ENCODE peak calls at places on chromosomes 7 and 10, in eight cellular contexts. N is GM23338, A is fibroblast of lung, K is upper lobe of right lung, M is SJSA1, E is psoas muscle, U is transverse colon, Q is tibial artery. F is an unnamed sample.

GRCh38 chr10:115963848-115964247 is 309.2 kb downstream of the GFRA1 start:
- DNase-seq in N (peak), A (peak), K (no peak), M (no peak), E (no peak), U (no peak), Q (no peak), F (no peak)

GRCh38 chr10:71220689-71221540 is 8.5 kb downstream of the UNC5B start:
- DNase-seq in N (no peak), A (no peak), K (peak), M (no peak), E (no peak), U (no peak), Q (peak), F (no peak)

GRCh38 chr10:84289521-84290200 is 38.7 kb upstream of the CCSER2 start:
- DNase-seq in N (no peak), A (no peak), K (no peak), M (no peak), E (no peak), U (no peak), Q (no peak), F (no peak)

GRCh38 chr7:4189151-4189570 is 492.9 kb upstream of the FOXK1 start:
- DNase-seq in N (no peak), A (peak), K (no peak), M (no peak), E (peak), U (peak), Q (peak), F (peak)

GRCh38 chr7:105992888-105993287 is 29.8 kb downstream of the CDHR3 start:
- DNase-seq in N (no peak), A (no peak), K (no peak), M (no peak), E (no peak), U (no peak), Q (peak), F (no peak)

GRCh38 chr10:4372601-4373000 is 453.4 kb upstream of the AKR1E2 start:
- DNase-seq in N (no peak), A (peak), K (no peak), M (peak), E (no peak), U (no peak), Q (no peak), F (no peak)

GRCh38 chr7:126696639-126697038 is 556.1 kb downstream of the GRM8 start:
- DNase-seq in N (no peak), A (no peak), K (no peak), M (no peak), E (no peak), U (no peak), Q (no peak), F (no peak)

GRCh38 chr10:112838784-112839481 is 111.1 kb upstream of the TCF7L2 start:
- DNase-seq in N (peak), A (no peak), K (no peak), M (no peak), E (no peak), U (no peak), Q (no peak), F (no peak)

GRCh38 chr7:1977059-1977875 is 255.5 kb downstream of the MAD1L1 start:
- DNase-seq in N (no peak), A (no peak), K (peak), M (no peak), E (no peak), U (no peak), Q (peak), F (no peak)

GRCh38 chr10:119349937-119350513 is 142.7 kb downstream of the GRK5 start:
- DNase-seq in N (no peak), A (no peak), K (peak), M (no peak), E (no peak), U (no peak), Q (no peak), F (no peak)

GRCh38 chr10:119349341-119349740 is 142.0 kb downstream of the GRK5 start:
- DNase-seq in N (no peak), A (no peak), K (peak), M (no peak), E (no peak), U (no peak), Q (no peak), F (no peak)

GRCh38 chr10:119352042-119352441 is 144.7 kb downstream of the GRK5 start:
- DNase-seq in N (no peak), A (no peak), K (no peak), M (no peak), E (no peak), U (no peak), Q (no peak), F (no peak)

GRCh38 chr10:119348516-119349240 is 141.3 kb downstream of the GRK5 start:
- DNase-seq in N (no peak), A (peak), K (peak), M (no peak), E (peak), U (no peak), Q (no peak), F (no peak)

DNA sequence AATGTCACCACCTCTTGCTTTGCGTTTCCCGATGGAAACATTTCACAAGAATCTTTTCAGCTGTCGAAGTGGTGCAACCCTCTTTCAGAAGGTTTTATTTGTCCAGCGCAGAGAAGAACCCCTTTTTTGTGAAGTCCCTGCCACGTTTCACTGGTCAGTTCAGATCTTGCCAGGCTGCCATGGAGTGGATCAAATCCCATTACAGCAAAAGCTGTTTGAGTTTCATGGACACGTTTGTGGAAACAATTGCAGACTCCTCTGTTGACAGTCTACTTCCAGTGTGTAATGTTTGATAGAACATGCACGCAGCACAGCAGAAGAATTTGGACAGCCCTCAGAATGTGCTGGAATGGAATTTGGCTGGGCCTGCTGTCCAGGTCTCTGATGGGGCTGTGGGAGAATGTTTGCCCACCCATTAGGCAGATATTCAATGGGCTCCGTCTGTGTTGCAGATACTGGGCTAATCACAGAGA is 143.2 kb downstream of the GRK5 start:
- DNase-seq in N (no peak), A (peak), K (peak), M (no peak), E (no peak), U (no peak), Q (no peak), F (no peak)
- H3K27ac ChIP-seq in N (no peak), A (peak), K (peak), M (no peak), E (no peak), U (no peak), Q (peak), F (no peak)

GRCh38 chr7:158244430-158244829 is 343.2 kb downstream of the PTPRN2 start:
- DNase-seq in N (no peak), A (no peak), K (no peak), M (no peak), E (no peak), U (no peak), Q (no peak), F (no peak)
- H3K27ac ChIP-seq in N (no peak), A (no peak), K (no peak), M (no peak), E (no peak), U (no peak), Q (no peak), F (no peak)

GRCh38 chr10:17001297-17001744 is 128.3 kb downstream of the CUBN start:
- DNase-seq in N (no peak), A (peak), K (no peak), M (no peak), E (peak), U (no peak), Q (peak), F (no peak)
- H3K27ac ChIP-seq in N (no peak), A (peak), K (peak), M (no peak), E (peak), U (peak), Q (peak), F (no peak)

DNA sequence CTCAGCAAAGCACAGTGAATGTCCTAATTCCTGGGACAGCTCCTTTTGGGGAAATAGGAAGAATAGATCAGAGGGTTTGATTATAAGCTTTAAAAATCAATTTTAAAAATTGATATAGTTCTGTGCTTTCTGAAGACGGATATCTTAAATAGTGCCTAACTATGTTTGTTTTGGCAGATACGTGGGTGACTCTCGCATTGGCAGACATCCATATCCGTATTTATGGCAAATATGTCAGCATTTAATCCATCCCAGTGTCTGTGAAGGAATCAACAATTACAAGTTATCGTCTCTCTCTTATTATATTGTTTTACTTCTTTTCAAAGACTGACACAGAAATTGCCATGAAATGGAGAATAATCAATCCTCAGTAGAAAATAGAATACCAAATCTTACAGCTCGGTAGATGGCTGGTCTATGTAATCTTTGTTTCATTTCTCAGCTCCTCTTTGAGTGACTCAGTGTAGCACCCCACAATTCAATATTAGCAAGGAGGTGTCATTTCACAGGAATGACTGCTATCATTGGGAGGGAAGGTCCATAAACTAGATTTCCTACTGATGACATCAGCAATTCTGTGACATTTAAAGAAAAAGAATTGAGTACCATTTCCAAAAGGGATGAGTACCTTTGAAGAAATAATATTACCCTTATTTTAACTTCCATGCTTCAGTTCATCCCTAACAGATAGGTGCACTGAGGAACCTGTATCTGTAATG is 186.4 kb upstream of the NFE2L3 start:
- DNase-seq in N (no peak), A (no peak), K (no peak), M (no peak), E (no peak), U (no peak), Q (no peak), F (no peak)
- H3K27ac ChIP-seq in N (no peak), A (no peak), K (no peak), M (no peak), E (no peak), U (no peak), Q (no peak), F (no peak)

DNA sequence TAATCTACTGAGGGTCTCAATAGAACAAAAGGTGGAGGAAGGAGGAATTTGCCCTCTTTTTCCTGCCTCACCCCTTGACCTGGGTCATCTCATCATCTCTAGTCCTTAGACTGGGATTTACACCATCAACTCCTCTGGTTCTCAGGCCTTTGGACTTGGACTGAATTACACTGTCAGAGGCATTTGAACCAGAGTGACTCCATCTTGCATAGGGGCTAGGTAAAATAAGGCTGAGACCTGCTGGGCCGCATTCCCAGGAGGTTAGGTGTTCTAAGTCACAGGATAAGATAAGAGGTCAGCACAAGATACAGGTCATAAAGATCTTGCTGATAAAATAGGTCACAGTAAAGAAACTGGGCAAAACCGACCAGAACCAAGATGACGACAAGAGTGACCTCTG is 83.9 kb downstream of the C1GALT1 start:
- DNase-seq in N (no peak), A (no peak), K (no peak), M (no peak), E (no peak), U (no peak), Q (no peak), F (no peak)
- H3K27ac ChIP-seq in N (no peak), A (no peak), K (no peak), M (no peak), E (no peak), U (no peak), Q (no peak), F (no peak)

GRCh38 chr7:41489885-41490284 is 213.0 kb downstream of the INHBA start:
- DNase-seq in N (no peak), A (no peak), K (no peak), M (no peak), E (no peak), U (no peak), Q (no peak), F (no peak)

GRCh38 chr7:41491313-41491712 is 211.6 kb downstream of the INHBA start:
- DNase-seq in N (no peak), A (peak), K (no peak), M (no peak), E (no peak), U (no peak), Q (no peak), F (no peak)

GRCh38 chr7:41492603-41493002 is 210.3 kb downstream of the INHBA start:
- DNase-seq in N (no peak), A (no peak), K (no peak), M (no peak), E (no peak), U (no peak), Q (no peak), F (no peak)

GRCh38 chr7:41487229-41487861 is 215.5 kb downstream of the INHBA start:
- DNase-seq in N (no peak), A (no peak), K (no peak), M (no peak), E (no peak), U (no peak), Q (no peak), F (no peak)

GRCh38 chr7:41491752-41492405 is 211.0 kb downstream of the INHBA start:
- DNase-seq in N (no peak), A (no peak), K (no peak), M (no peak), E (no peak), U (no peak), Q (no peak), F (no peak)
- H3K27ac ChIP-seq in N (no peak), A (no peak), K (no peak), M (no peak), E (no peak), U (no peak), Q (no peak), F (no peak)

GRCh38 chr7:101121996-101122932 is 4.6 kb upstream of the SERPINE1 start:
- DNase-seq in N (peak), A (peak), K (peak), M (peak), E (peak), U (peak), Q (peak), F (no peak)

GRCh38 chr7:101118856-101119255 is 8.0 kb upstream of the SERPINE1 start:
- DNase-seq in N (no peak), A (no peak), K (no peak), M (no peak), E (no peak), U (no peak), Q (no peak), F (no peak)

GRCh38 chr7:101119876-101120275 is 7.0 kb upstream of the SERPINE1 start:
- DNase-seq in N (no peak), A (peak), K (no peak), M (no peak), E (no peak), U (no peak), Q (no peak), F (no peak)

GRCh38 chr7:101122933-101123702 is 3.8 kb upstream of the SERPINE1 start:
- DNase-seq in N (no peak), A (no peak), K (no peak), M (no peak), E (no peak), U (no peak), Q (no peak), F (no peak)

GRCh38 chr7:101120315-101120714 is 6.6 kb upstream of the SERPINE1 start:
- DNase-seq in N (no peak), A (peak), K (no peak), M (no peak), E (no peak), U (no peak), Q (no peak), F (no peak)
- H3K27ac ChIP-seq in N (no peak), A (peak), K (no peak), M (no peak), E (no peak), U (no peak), Q (peak), F (no peak)

F was measured in caudate nucleus.